ENCODE peak calls at places on chromosomes 4 and X, in five cellular contexts. One of them, this sample, is unnamed.

GRCh38 chr4:164572877-164573279 is 181.1 kb upstream of the SMIM31 start:
- DNase-seq in HCT116: peak
- DNase-seq in GM12878: no peak
- DNase-seq in spleen: no peak
- DNase-seq in prostate gland: no peak
- DNase-seq in this sample: no peak

GRCh38 chr4:169203891-169204290 is 66.9 kb downstream of the SH3RF1 start:
- DNase-seq in GM12878: no peak
- DNase-seq in spleen: no peak
- DNase-seq in prostate gland: no peak
- DNase-seq in HCT116: no peak
- DNase-seq in this sample: no peak

GRCh38 chr4:38150021-38150671 is 189.9 kb downstream of the PTTG2 start:
- DNase-seq in GM12878: no peak
- DNase-seq in HCT116: no peak
- DNase-seq in spleen: no peak
- DNase-seq in prostate gland: no peak
- DNase-seq in this sample: no peak

GRCh38 chr4:82467442-82467841 is 37.1 kb downstream of the ENOPH1 start:
- DNase-seq in spleen: no peak
- DNase-seq in prostate gland: no peak
- DNase-seq in GM12878: no peak
- DNase-seq in HCT116: no peak
- DNase-seq in this sample: no peak

GRCh38 chr4:6468376-6468775 is 4.0 kb downstream of the PPP2R2C start:
- DNase-seq in spleen: peak
- DNase-seq in GM12878: no peak
- DNase-seq in prostate gland: no peak
- DNase-seq in HCT116: no peak
- DNase-seq in this sample: no peak

GRCh38 chrX:30913556-30913955 is 24.5 kb upstream of the TAB3 start:
- DNase-seq in spleen: no peak
- DNase-seq in HCT116: no peak
- DNase-seq in prostate gland: no peak
- DNase-seq in GM12878: no peak
- DNase-seq in this sample: no peak

GRCh38 chrX:69045616-69046345 is 119.5 kb downstream of the PJA1 start:
- DNase-seq in GM12878: no peak
- DNase-seq in spleen: no peak
- DNase-seq in prostate gland: no peak
- DNase-seq in HCT116: no peak
- DNase-seq in this sample: no peak

GRCh38 chr4:40003986-40004385 is 26.3 kb upstream of the PDS5A start:
- DNase-seq in GM12878: no peak
- DNase-seq in HCT116: no peak
- DNase-seq in prostate gland: no peak
- DNase-seq in spleen: no peak
- DNase-seq in this sample: no peak

GRCh38 chr4:183721207-183722081 is 62.4 kb downstream of the TRAPPC11 start:
- DNase-seq in HCT116: no peak
- DNase-seq in prostate gland: no peak
- DNase-seq in spleen: peak
- DNase-seq in GM12878: no peak
- DNase-seq in this sample: no peak

GRCh38 chr4:82905205-82905604 is 4.7 kb downstream of the THAP9 start:
- DNase-seq in prostate gland: no peak
- DNase-seq in spleen: no peak
- DNase-seq in GM12878: peak
- DNase-seq in HCT116: no peak
- DNase-seq in this sample: no peak

GRCh38 chr4:153452661-153453378 is 13.3 kb upstream of the TMEM131L start:
- DNase-seq in spleen: no peak
- DNase-seq in HCT116: no peak
- DNase-seq in GM12878: no peak
- DNase-seq in prostate gland: no peak
- DNase-seq in this sample: no peak

GRCh38 chr4:158810487-158811215 is 41.8 kb downstream of the FNIP2 start:
- DNase-seq in GM12878: no peak
- DNase-seq in prostate gland: peak
- DNase-seq in HCT116: peak
- DNase-seq in spleen: no peak
- DNase-seq in this sample: no peak
- TF ChIP-seq POLR2A in GM12878: no peak
- TF ChIP-seq POLR2A in prostate gland: no peak
- TF ChIP-seq POLR2A in HCT116: no peak
- TF ChIP-seq POLR2A in spleen: no peak
- TF ChIP-seq POLR2A in this sample: no peak

GRCh38 chrX:101485212-101486064 is at the start of gene ARMCX4:
- DNase-seq in spleen: no peak
- DNase-seq in GM12878: no peak
- DNase-seq in HCT116: no peak
- DNase-seq in prostate gland: peak
- DNase-seq in this sample: no peak
- TF ChIP-seq POLR2AphosphoS5 in spleen: peak
- TF ChIP-seq POLR2AphosphoS5 in GM12878: no peak
- TF ChIP-seq POLR2AphosphoS5 in HCT116: no peak
- TF ChIP-seq POLR2AphosphoS5 in prostate gland: peak
- TF ChIP-seq POLR2AphosphoS5 in this sample: no peak

DNA sequence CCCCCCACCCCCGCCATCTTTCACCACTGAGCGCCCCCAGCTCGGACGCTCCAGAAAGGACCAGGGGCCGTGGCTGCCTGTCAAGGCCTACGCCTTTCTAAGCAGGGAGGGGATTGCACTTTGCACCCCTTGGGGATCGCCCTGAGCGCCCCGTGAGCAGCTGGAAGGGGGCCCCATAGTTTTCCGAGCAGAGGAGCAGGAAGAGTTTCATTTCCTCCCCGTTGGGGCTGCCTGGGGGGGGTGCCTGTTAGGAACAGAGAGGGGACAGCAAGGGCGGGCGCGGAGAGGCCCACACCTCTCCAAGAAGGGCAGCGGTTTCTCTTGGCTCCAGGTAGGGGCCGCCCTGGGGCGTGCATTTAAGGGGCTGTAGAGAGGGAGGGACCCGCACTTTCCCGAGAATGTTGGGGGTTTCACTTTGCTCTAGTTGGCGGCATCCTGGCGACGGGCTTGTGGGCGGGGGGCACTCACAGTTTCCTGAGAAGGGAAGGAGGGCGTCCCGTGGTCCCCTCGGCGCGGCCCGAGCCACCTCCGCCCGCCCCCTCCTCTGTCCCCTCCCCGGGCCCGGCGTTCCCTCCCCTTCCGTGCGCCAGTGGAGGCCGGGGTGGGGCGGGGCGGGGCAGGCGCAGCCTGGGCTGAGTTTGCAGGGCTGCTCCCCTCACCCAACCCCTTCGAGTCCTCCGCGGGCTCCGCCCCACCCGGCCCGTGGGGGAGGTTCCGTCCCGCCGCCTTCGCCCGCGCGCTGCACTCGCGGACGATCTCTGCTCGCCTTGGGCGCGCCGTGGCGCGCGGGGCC is 82.3 kb upstream of the CD99 start:
- DNase-seq in spleen: peak
- DNase-seq in prostate gland: peak
- DNase-seq in GM12878: no peak
- DNase-seq in HCT116: peak
- DNase-seq in this sample: peak
- TF ChIP-seq POLR2A in spleen: no peak
- TF ChIP-seq POLR2A in prostate gland: peak
- TF ChIP-seq POLR2A in GM12878: peak
- TF ChIP-seq POLR2A in HCT116: peak
- TF ChIP-seq POLR2A in this sample: peak

GRCh38 chrX:52261463-52262194 is 76.9 kb downstream of the MAGED4 start:
- DNase-seq in GM12878: peak
- DNase-seq in prostate gland: peak
- DNase-seq in HCT116: peak
- DNase-seq in spleen: peak
- DNase-seq in this sample: peak
- TF ChIP-seq POLR2AphosphoS5 in GM12878: peak
- TF ChIP-seq POLR2AphosphoS5 in prostate gland: peak
- TF ChIP-seq POLR2AphosphoS5 in HCT116: peak
- TF ChIP-seq POLR2AphosphoS5 in spleen: peak
- TF ChIP-seq POLR2AphosphoS5 in this sample: no peak